ENCODE peak calls at places on chromosome 7, in eight cellular contexts. Q, A, Y, W, S, L, E and H are unnamed samples.

GRCh38 chr7:132575336-132575986 is 809 bp downstream of the PLXNA4 start:
- ATAC-seq in Q (peak; percentile 79), A (no peak), Y (no peak), W (peak; percentile 72), S (peak; percentile 39), L (peak; percentile 46), E (peak; percentile 52), H (peak; percentile 37)

GRCh38 chr7:4792537-4793126 is 17.2 kb downstream of the AP5Z1 start:
- ATAC-seq in Q (no peak), A (peak; percentile 1), Y (no peak), W (peak; percentile 28), S (peak; percentile 51), L (no peak), E (no peak), H (peak; percentile 23)

GRCh38 chr7:94239661-94240234 is 154.9 kb upstream of the COL1A2 start:
- ATAC-seq in Q (no peak), A (no peak), Y (no peak), W (peak; percentile 76), S (no peak), L (no peak), E (no peak), H (peak; percentile 41)

GRCh38 chr7:79968249-79968648 is 166.4 kb upstream of the GNAI1 start:
- ATAC-seq in Q (no peak), A (no peak), Y (no peak), W (no peak), S (no peak), L (no peak), E (no peak), H (no peak)

GRCh38 chr7:137936509-137937201 is 65.2 kb downstream of the CREB3L2 start:
- ATAC-seq in Q (no peak), A (no peak), Y (no peak), W (no peak), S (no peak), L (no peak), E (peak; percentile 20), H (no peak)

GRCh38 chr7:65731562-65732035 is 141.3 kb upstream of the VKORC1L1 start:
- ATAC-seq in Q (peak; percentile 67), A (no peak), Y (peak; percentile 98), W (peak; percentile 52), S (peak; percentile 85), L (peak; percentile 79), E (no peak), H (peak; percentile 68)

GRCh38 chr7:17421941-17422340 is 123.5 kb downstream of the AHR start:
- ATAC-seq in Q (no peak), A (no peak), Y (no peak), W (no peak), S (no peak), L (peak; percentile 51), E (no peak), H (no peak)

GRCh38 chr7:31782411-31782991 is 95.5 kb downstream of the PPP1R17 start:
- ATAC-seq in Q (peak; percentile 87), A (peak; percentile 90), Y (peak; percentile 89), W (peak; percentile 61), S (peak; percentile 40), L (peak; percentile 84), E (peak; percentile 92), H (no peak)

GRCh38 chr7:29765392-29765979 is 40.8 kb upstream of the WIPF3 start:
- ATAC-seq in Q (no peak), A (no peak), Y (no peak), W (peak; percentile 45), S (no peak), L (no peak), E (no peak), H (no peak)

GRCh38 chr7:128855559-128855958 is 7.1 kb upstream of the ATP6V1F start:
- ATAC-seq in Q (no peak), A (no peak), Y (no peak), W (no peak), S (no peak), L (no peak), E (no peak), H (no peak)

GRCh38 chr7:129906700-129907099 is 46.1 kb downstream of the UBE2H start:
- ATAC-seq in Q (peak; percentile 80), A (peak; percentile 75), Y (no peak), W (peak; percentile 67), S (peak; percentile 87), L (no peak), E (peak; percentile 95), H (peak; percentile 34)

GRCh38 chr7:127586346-127586745 is 950 bp upstream of the GCC1 start:
- ATAC-seq in Q (no peak), A (no peak), Y (no peak), W (no peak), S (no peak), L (no peak), E (no peak), H (no peak)

GRCh38 chr7:127588019-127588696 is at the start of gene ARF5:
- ATAC-seq in Q (peak; percentile 88), A (peak; percentile 74), Y (peak; percentile 86), W (peak; percentile 93), S (peak; percentile 89), L (peak; percentile 79), E (peak; percentile 84), H (peak; percentile 92)

GRCh38 chr7:127587663-127588018 is 570 bp upstream of the ARF5 start:
- ATAC-seq in Q (peak; percentile 21), A (no peak), Y (no peak), W (no peak), S (no peak), L (no peak), E (no peak), H (no peak)

GRCh38 chr7:127584648-127585043 is 750 bp downstream of the GCC1 start:
- ATAC-seq in Q (no peak), A (no peak), Y (no peak), W (no peak), S (no peak), L (no peak), E (no peak), H (no peak)

GRCh38 chr7:127585044-127585953 is at the start of gene GCC1:
- ATAC-seq in Q (peak; percentile 84), A (peak; percentile 74), Y (peak; percentile 84), W (peak; percentile 87), S (peak; percentile 76), L (peak; percentile 75), E (peak; percentile 59), H (peak; percentile 87)
- TF ChIP-seq POLR2A in Q (peak; percentile 85), A (peak; percentile 62), Y (peak; percentile 95), W (no peak), S (peak; percentile 85), L (peak; percentile 94), E (peak; percentile 91), H (peak; percentile 83)

GRCh38 chr7:27115161-27116018 is 12.9 kb upstream of the HOXA2 start:
- ATAC-seq in Q (no peak), A (peak; percentile 76), Y (no peak), W (no peak), S (no peak), L (peak; percentile 10), E (peak; percentile 31), H (no peak)
- TF ChIP-seq POLR2A in Q (no peak), A (no peak), Y (no peak), W (no peak), S (no peak), L (peak; percentile 84), E (peak; percentile 42), H (peak; percentile 48)

DNA sequence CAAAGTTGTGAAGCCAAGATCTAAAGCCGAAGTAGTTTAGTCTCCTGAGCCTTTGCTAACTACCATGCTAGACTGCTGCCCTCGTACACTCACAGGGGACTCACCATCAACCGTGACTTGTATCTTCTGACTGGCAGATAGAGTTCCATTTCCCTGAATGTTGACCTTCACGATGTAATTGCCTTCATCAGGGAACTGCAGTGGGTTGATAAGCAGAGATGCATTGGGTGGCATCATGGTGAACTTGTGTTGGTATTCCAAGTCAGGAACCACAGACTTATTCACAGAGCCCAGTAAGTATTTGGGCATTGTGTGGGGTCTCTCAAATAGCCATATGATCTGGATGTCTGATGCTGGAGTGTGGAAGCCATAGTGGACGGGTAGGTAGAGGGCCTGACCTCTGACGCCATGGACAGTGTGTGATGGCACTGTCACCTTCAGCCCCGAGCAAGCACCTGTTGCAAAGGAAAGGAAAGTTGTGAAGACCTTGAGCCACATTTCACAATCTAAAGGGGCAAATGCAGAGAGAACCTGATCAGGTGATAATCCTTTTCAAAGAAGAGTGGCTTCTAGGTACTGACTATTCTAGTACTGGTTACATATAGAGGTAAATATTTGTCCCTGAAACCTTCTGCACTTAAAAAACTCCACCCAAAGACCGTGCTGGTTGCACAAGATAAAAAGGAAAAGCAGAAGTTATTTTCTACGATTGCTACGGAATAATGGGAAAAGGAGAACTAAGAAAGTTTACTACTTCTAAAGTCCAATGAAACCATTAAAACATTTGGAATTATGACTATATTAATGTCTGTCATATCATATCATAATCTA is 7.1 kb downstream of the HEPACAM2 start:
- ATAC-seq in Q (no peak), A (no peak), Y (peak; percentile 58), W (no peak), S (no peak), L (no peak), E (no peak), H (no peak)
- TF ChIP-seq POLR2A in Q (no peak), A (no peak), Y (no peak), W (no peak), S (no peak), L (no peak), E (no peak), H (no peak)

GRCh38 chr7:143373255-143373794 is 7.8 kb upstream of the ZYX start:
- ATAC-seq in Q (peak; percentile 10), A (peak; percentile 51), Y (no peak), W (no peak), S (no peak), L (no peak), E (peak; percentile 64), H (no peak)

GRCh38 chr7:143375298-143376034 is 5.7 kb upstream of the ZYX start:
- ATAC-seq in Q (no peak), A (no peak), Y (no peak), W (peak; percentile 34), S (no peak), L (no peak), E (no peak), H (no peak)

GRCh38 chr7:143379607-143380263 is 1.4 kb upstream of the ZYX start:
- ATAC-seq in Q (peak; percentile 0), A (no peak), Y (peak; percentile 2), W (no peak), S (no peak), L (no peak), E (no peak), H (no peak)

GRCh38 chr7:143374556-143374955 is 6.6 kb upstream of the ZYX start:
- ATAC-seq in Q (peak; percentile 20), A (no peak), Y (no peak), W (peak; percentile 14), S (no peak), L (no peak), E (no peak), H (no peak)

GRCh38 chr7:143376396-143376795 is 4.7 kb upstream of the ZYX start:
- ATAC-seq in Q (no peak), A (no peak), Y (no peak), W (no peak), S (no peak), L (no peak), E (no peak), H (no peak)
- TF ChIP-seq POLR2A in Q (no peak), A (no peak), Y (no peak), W (no peak), S (no peak), L (no peak), E (no peak), H (no peak)